ENCODE peak calls at places on chromosomes 1 and 21, in six cellular contexts. W, V, N, T, A and M are unnamed samples.

GRCh38 chr1:164504699-164505098 is 54.3 kb upstream of the PBX1 start:
- DNase-seq in W (no peak), V (no peak), N (no peak), T (no peak), A (peak; percentile 47), M (no peak)

GRCh38 chr1:200448034-200448762 is 38.4 kb upstream of the ZNF281 start:
- DNase-seq in W (no peak), V (no peak), N (no peak), T (no peak), A (no peak), M (no peak)

GRCh38 chr1:229377429-229377828 is 34.6 kb upstream of the CCSAP start:
- DNase-seq in W (no peak), V (no peak), N (no peak), T (no peak), A (no peak), M (no peak)

GRCh38 chr1:221874285-221875003 is 132.6 kb upstream of the DUSP10 start:
- DNase-seq in W (no peak), V (no peak), N (no peak), T (no peak), A (no peak), M (no peak)

GRCh38 chr1:87100271-87100670 is 185.8 kb downstream of the HS2ST1 start:
- DNase-seq in W (no peak), V (no peak), N (no peak), T (no peak), A (no peak), M (no peak)

GRCh38 chr1:27525296-27526271 is 35.6 kb upstream of the WASF2 start:
- DNase-seq in W (no peak), V (peak; percentile 82), N (peak; percentile 44), T (peak; percentile 37), A (peak; percentile 64), M (no peak)

GRCh38 chr1:109503935-109504334 is 5.6 kb downstream of the AMIGO1 start:
- DNase-seq in W (no peak), V (no peak), N (peak; percentile 24), T (no peak), A (no peak), M (no peak)

GRCh38 chr1:197423006-197423405 is 155.0 kb downstream of the CRB1 start:
- DNase-seq in W (no peak), V (no peak), N (no peak), T (no peak), A (peak; percentile 62), M (no peak)

GRCh38 chr1:145961109-145961424 is 3.2 kb upstream of the LIX1L start:
- DNase-seq in W (no peak), V (no peak), N (no peak), T (no peak), A (no peak), M (no peak)

GRCh38 chr1:195019385-195019784 is 1588.9 kb downstream of the KCNT2 start:
- DNase-seq in W (no peak), V (peak; percentile 2), N (no peak), T (no peak), A (no peak), M (no peak)

GRCh38 chr21:43194303-43195130 is 25.7 kb downstream of the CRYAA start:
- DNase-seq in W (no peak), V (no peak), N (no peak), T (no peak), A (no peak), M (no peak)